ENCODE peak calls at places on chromosomes 16 and 17, in four cellular contexts. N is transverse colon, Q is H1, C is GM23338. Z is an unnamed sample.

GRCh38 chr17:40313660-40314556 is 4.9 kb downstream of the RARA start:
- DNase-seq in N (no peak), Q (no peak), C (no peak), Z (no peak)

GRCh38 chr16:86823895-86824671 is 245.7 kb downstream of the FOXL1 start:
- DNase-seq in N (no peak), Q (no peak), C (no peak), Z (no peak)

GRCh38 chr16:68064791-68065365 is 20.3 kb upstream of the NFATC3 start:
- DNase-seq in N (peak; percentile 78), Q (peak; percentile 85), C (peak; percentile 82), Z (no peak)

GRCh38 chr17:11598274-11599221 is at the start of gene DNAH9:
- DNase-seq in N (peak; percentile 96), Q (peak; percentile 96), C (peak; percentile 3), Z (peak; percentile 96)

GRCh38 chr17:77616243-77616731 is 342.2 kb upstream of the TNRC6C start:
- DNase-seq in N (no peak), Q (no peak), C (no peak), Z (no peak)

GRCh38 chr17:17236295-17237025 is 508 bp downstream of the FLCN start:
- DNase-seq in N (peak; percentile 34), Q (no peak), C (peak; percentile 56), Z (peak; percentile 20)

GRCh38 chr17:49699967-49700575 is 7.7 kb downstream of the SLC35B1 start:
- DNase-seq in N (no peak), Q (no peak), C (no peak), Z (no peak)

GRCh38 chr17:73747221-73748002 is 103.2 kb upstream of the SDK2 start:
- DNase-seq in N (no peak), Q (no peak), C (no peak), Z (no peak)

GRCh38 chr17:40832840-40833239 is 10.4 kb upstream of the KRT10 start:
- DNase-seq in N (no peak), Q (no peak), C (peak; percentile 56), Z (no peak)

GRCh38 chr17:62179525-62180161 is 114.6 kb upstream of the MED13 start:
- DNase-seq in N (peak; percentile 27), Q (no peak), C (no peak), Z (no peak)

GRCh38 chr16:75043175-75043937 is 44.5 kb downstream of the ZNRF1 start:
- DNase-seq in N (no peak), Q (no peak), C (no peak), Z (no peak)

GRCh38 chr17:82917656-82918345 is 78.0 kb upstream of the ZNF750 start:
- DNase-seq in N (no peak), Q (peak; percentile 77), C (peak; percentile 71), Z (no peak)

GRCh38 chr16:75138636-75139035 is 9.7 kb upstream of the ZFP1 start:
- DNase-seq in N (no peak), Q (peak; percentile 61), C (peak; percentile 54), Z (no peak)

GRCh38 chr17:19738757-19739156 is 9.3 kb downstream of the ALDH3A1 start:
- DNase-seq in N (no peak), Q (no peak), C (no peak), Z (no peak)

GRCh38 chr17:19737305-19738072 is 10.6 kb downstream of the ALDH3A1 start:
- DNase-seq in N (no peak), Q (no peak), C (no peak), Z (no peak)

GRCh38 chr17:19738073-19738449 is 10.0 kb downstream of the ALDH3A1 start:
- DNase-seq in N (no peak), Q (no peak), C (no peak), Z (no peak)

GRCh38 chr17:19733953-19734526 is 14.1 kb downstream of the ALDH3A1 start:
- DNase-seq in N (peak; percentile 37), Q (no peak), C (no peak), Z (no peak)

GRCh38 chr17:19736071-19736470 is 12.0 kb downstream of the ALDH3A1 start:
- DNase-seq in N (no peak), Q (no peak), C (no peak), Z (no peak)
- TF ChIP-seq POLR2AphosphoS5 in N (no peak), Q (no peak), C (no peak), Z (no peak)

DNA sequence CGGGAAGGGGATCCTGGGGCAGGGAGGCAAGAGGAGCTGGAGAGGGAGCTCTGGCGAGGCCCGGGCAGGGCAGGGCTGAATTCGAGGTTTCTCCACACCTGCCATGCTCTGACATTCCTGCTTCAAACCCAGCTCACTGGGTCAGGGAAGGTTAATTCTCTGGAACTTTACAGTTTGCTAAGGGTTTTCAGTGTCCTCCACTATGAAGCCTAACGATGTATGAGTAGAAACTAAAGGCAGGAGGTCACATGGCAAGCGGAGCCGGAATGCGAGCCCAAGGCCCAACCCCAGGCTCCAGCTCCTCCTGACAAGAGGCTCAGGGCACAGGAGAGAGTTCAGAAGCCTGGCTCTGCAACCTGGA is 29.2 kb downstream of the DCAKD start:
- DNase-seq in N (no peak), Q (no peak), C (no peak), Z (no peak)
- H3K4me3 ChIP-seq in N (peak overlapping the region; percentile 35), Q (no peak overlapping the region), C (peak overlapping the region; percentile 68), Z (peak overlapping the region; percentile 45)

GRCh38 chr17:1783271-1783670 is 21.4 kb downstream of the SERPINF1 start:
- DNase-seq in N (no peak), Q (no peak), C (no peak), Z (no peak)
- H3K27ac ChIP-seq in N (peak overlapping the region; percentile 91), Q (no peak overlapping the region), C (no peak overlapping the region), Z (peak overlapping the region; percentile 95)

GRCh38 chr16:12178251-12178990 is 201.9 kb downstream of the SNX29 start:
- DNase-seq in N (peak; percentile 33), Q (no peak), C (no peak), Z (no peak)
- TF ChIP-seq POLR2AphosphoS5 in N (peak; percentile 87), Q (no peak), C (no peak), Z (no peak)

DNA sequence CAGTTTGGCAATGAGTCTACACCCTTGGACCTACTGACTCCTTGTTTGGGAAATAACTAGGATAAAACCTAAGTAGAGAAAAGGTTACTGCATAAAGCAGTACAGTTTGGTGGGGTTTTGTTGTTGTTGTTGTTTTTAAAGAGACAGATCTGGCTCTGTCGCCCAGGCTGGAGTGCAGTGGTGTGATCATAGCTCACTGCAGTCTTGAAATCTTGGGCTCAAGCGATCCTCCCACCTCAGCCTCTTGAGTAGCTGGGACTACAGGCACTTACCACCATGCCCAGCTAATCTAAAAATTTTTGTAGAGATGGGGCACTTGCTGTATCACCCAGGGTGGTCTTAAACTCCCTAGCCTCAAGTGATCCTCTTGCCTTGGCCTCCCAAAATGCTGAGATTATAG is 1.2 kb downstream of the PDP2 start:
- DNase-seq in N (no peak), Q (no peak), C (no peak), Z (no peak)
- H3K4me3 ChIP-seq in N (peak overlapping the region; percentile 70), Q (peak overlapping the region; percentile 71), C (peak overlapping the region; percentile 96), Z (peak overlapping the region; percentile 24)

DNA sequence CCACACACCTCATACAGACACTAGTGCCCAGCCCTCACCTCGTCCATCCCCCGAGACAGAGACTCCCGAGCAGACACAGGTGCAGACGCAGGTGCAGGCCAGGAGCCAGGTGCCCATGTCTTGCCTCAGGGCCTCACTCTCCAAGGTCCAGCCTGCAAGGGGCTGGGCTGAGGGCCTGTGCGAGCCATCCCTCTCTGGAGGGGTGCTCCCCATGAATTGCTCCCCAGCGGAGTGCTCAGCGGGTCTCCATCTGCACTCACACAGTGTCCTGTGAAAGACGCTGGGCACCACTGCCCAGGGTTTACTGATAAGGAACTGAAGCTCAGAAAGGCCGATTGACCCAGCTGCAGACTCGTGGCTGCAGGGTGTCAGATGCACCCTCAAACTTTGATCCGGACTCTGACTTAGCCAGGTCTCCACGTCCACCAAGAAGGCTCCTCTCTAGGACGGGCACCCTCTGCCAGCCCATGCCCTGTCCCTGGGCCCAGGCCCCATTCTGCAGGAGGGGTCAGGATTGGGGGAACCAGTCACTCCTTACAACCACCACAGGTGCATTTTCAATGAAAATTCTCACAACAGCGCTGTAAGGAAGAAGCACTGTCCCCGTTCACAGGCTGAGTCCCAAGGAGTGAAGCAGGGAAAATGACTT is 16.9 kb downstream of the POLR3K start:
- DNase-seq in N (no peak), Q (no peak), C (peak; percentile 0), Z (no peak)
- H3K27ac ChIP-seq in N (no peak overlapping the region), Q (no peak overlapping the region), C (no peak overlapping the region), Z (no peak overlapping the region)

GRCh38 chr17:30832438-30832790 is 648 bp downstream of the ATAD5 start:
- DNase-seq in N (no peak), Q (no peak), C (peak; percentile 13), Z (no peak)

GRCh38 chr17:30831257-30831656 is 509 bp upstream of the ATAD5 start:
- DNase-seq in N (no peak), Q (no peak), C (peak; percentile 63), Z (no peak)

GRCh38 chr17:30829022-30829421 is 2.7 kb upstream of the ATAD5 start:
- DNase-seq in N (no peak), Q (no peak), C (no peak), Z (no peak)

GRCh38 chr17:30827082-30827481 is 2.6 kb upstream of the CRLF3 start:
- DNase-seq in N (no peak), Q (no peak), C (no peak), Z (no peak)

DNA sequence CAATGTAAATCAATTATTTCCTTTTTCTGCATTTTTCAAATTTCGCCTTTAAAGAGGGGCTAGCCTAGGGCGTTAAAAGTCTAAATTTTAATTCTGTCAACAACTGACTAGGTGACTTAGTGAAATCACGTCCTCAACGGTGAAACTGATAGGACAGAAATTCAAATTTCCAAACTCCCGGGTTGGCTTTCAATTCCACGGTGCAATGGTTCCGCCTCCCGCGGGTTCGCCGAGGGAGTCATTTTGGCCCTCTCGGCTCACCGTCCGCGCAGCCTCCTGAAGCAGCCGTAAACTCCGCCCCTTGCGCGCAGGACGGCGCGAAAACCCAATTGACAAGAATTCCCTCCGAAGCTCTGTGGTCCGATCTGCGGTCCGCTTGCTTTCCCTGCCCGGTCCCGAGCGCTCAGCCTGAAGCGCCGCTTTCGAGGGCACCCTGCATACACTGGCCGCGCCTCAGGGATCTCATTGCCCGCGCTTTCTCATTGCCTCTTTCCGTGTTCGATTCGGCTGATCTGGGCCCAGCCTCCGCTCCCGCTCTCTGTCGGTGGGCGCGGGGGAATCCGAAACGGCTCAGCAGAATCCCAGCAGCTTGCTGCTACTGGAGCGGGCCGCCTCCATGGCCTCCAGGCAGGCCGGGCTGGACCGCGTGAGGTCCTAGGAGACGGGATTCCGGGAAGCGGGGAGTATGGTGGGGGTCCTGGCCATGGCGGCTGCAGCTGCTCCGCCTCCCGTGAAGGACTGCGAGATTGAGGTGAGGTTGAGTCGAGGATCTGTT is at the start of gene ATAD5:
- DNase-seq in N (peak; percentile 93), Q (peak; percentile 91), C (peak; percentile 96), Z (peak; percentile 81)
- TF ChIP-seq POLR2AphosphoS5 in N (peak; percentile 61), Q (peak; percentile 79), C (peak; percentile 86), Z (peak; percentile 78)